ENCODE peak calls at places on chromosomes 16 and 17, in four cellular contexts. W is nephron progenitor cell, E is body of pancreas, C is cardiac fibroblast. S is an unnamed sample.

GRCh38 chr16:3068486-3068885 is 3.0 kb downstream of the IL32 start:
- DNase-seq in W (no peak), E (no peak), C (no peak), S (no peak)

GRCh38 chr17:68461122-68461539 is 3.8 kb upstream of the WIPI1 start:
- DNase-seq in W (no peak), E (no peak), C (no peak), S (no peak)

GRCh38 chr17:17819561-17819995 is 17.2 kb downstream of the SREBF1 start:
- DNase-seq in W (no peak), E (peak; percentile 70), C (peak; percentile 96), S (peak; percentile 89)

GRCh38 chr17:78600181-78600651 is 23.0 kb upstream of the DNAH17 start:
- DNase-seq in W (no peak), E (no peak), C (peak; percentile 61), S (no peak)

GRCh38 chr17:4941027-4941610 is 1.1 kb downstream of the RNF167 start:
- DNase-seq in W (no peak), E (no peak), C (no peak), S (no peak)

GRCh38 chr16:49884033-49884707 is 28.3 kb upstream of the ZNF423 start:
- DNase-seq in W (no peak), E (peak; percentile 43), C (no peak), S (no peak)

GRCh38 chr17:78873519-78874340 is 29.3 kb downstream of the CEP295NL start:
- DNase-seq in W (no peak), E (peak; percentile 94), C (peak; percentile 42), S (no peak)

GRCh38 chr16:50438041-50438437 is 69.3 kb upstream of the BRD7 start:
- DNase-seq in W (no peak), E (no peak), C (no peak), S (no peak)

GRCh38 chr17:14304222-14304844 is 3.5 kb downstream of the HS3ST3B1 start:
- DNase-seq in W (no peak), E (no peak), C (no peak), S (no peak)

GRCh38 chr16:55499951-55500350 is 8.9 kb upstream of the LPCAT2 start:
- DNase-seq in W (no peak), E (no peak), C (peak; percentile 98), S (peak; percentile 4)

GRCh38 chr17:54907385-54907784 is 6.7 kb downstream of the TOM1L1 start:
- DNase-seq in W (no peak), E (no peak), C (no peak), S (no peak)

GRCh38 chr16:593406-593805 is 3.5 kb downstream of the RAB40C start:
- DNase-seq in W (no peak), E (peak; percentile 93), C (no peak), S (no peak)

GRCh38 chr17:13721705-13722104 is 120.0 kb upstream of the HS3ST3A1 start:
- DNase-seq in W (no peak), E (no peak), C (no peak), S (no peak)

GRCh38 chr16:50538411-50539052 is 9.7 kb upstream of the NKD1 start:
- DNase-seq in W (no peak), E (no peak), C (no peak), S (no peak)

GRCh38 chr17:8120520-8121443 is 2.5 kb upstream of the ALOXE3 start:
- DNase-seq in W (peak; percentile 78), E (peak; percentile 75), C (peak; percentile 87), S (peak; percentile 62)

GRCh38 chr16:66918803-66919568 is at the start of gene CDH16:
- DNase-seq in W (no peak), E (no peak), C (no peak), S (no peak)

GRCh38 chr16:31404353-31405064 is 11.4 kb downstream of the ITGAD start:
- DNase-seq in W (no peak), E (no peak), C (peak; percentile 64), S (no peak)

GRCh38 chr17:3723556-3724372 is at the start of gene HASPIN:
- DNase-seq in W (peak; percentile 94), E (peak; percentile 91), C (peak; percentile 92), S (peak; percentile 99)

GRCh38 chr16:55294947-55295346 is 29.1 kb upstream of the IRX6 start:
- DNase-seq in W (no peak), E (no peak), C (no peak), S (no peak)

GRCh38 chr16:85773044-85773443 is 22.1 kb upstream of the C16orf74 start:
- DNase-seq in W (no peak), E (no peak), C (no peak), S (no peak)

GRCh38 chr17:73166731-73167581 is 2.1 kb downstream of the SSTR2 start:
- DNase-seq in W (no peak), E (no peak), C (no peak), S (peak; percentile 30)

GRCh38 chr17:44355642-44356099 is 8.0 kb downstream of the FAM171A2 start:
- DNase-seq in W (no peak), E (no peak), C (no peak), S (no peak)

GRCh38 chr17:44356241-44356640 is 7.4 kb downstream of the FAM171A2 start:
- DNase-seq in W (no peak), E (no peak), C (no peak), S (no peak)

GRCh38 chr17:44355310-44355640 is 8.4 kb downstream of the FAM171A2 start:
- DNase-seq in W (no peak), E (no peak), C (no peak), S (no peak)

GRCh38 chr17:44353656-44354331 is 8.7 kb downstream of the GRN start:
- DNase-seq in W (peak; percentile 64), E (peak; percentile 52), C (peak; percentile 11), S (peak; percentile 49)

DNA sequence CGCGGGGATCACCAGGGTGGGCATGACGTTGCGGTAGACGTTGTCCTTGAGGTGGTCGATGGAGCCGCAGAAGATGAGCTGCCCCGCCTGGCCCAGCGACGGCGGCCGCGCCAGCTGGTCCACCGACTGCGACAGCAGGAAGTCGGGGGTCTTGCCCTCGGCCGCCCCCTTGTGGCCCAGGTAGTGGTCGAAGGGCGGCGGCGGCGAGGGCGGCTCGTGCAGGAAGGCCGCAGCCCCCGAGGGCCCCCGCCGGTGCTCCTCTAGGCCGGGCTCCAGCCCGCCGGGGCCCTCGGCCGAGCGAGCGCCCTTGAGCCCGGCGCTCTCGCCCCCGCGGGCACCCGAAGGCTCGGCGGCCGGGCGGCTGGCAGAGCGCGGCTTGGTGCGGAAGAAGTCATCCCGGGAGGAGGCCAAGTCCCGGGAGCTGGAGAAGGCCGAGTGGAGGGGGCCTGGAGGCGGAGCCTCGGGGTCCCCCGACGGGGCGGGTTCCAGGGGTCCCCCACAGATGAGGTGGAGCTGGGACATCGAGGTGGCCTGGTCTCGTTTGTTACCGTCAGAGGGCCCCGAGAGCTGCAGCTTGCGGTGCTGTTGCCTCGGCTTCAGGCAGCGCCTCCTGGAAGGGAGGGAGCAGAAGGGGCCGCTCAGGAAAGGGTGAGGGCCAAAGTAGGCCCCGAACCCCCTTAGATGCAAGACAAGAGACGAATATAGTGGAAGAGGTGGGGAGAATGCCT is 8.9 kb downstream of the FAM171A2 start:
- DNase-seq in W (peak; percentile 93), E (peak; percentile 61), C (no peak), S (peak; percentile 82)
- TF ChIP-seq CTCF in W (peak; percentile 49), E (peak; percentile 14), C (peak; percentile 25), S (peak; percentile 73)

GRCh38 chr17:82215972-82216300 is 3.3 kb upstream of the CCDC57 start:
- DNase-seq in W (no peak), E (no peak), C (no peak), S (no peak)

GRCh38 chr17:82214012-82214628 is 1.5 kb upstream of the CCDC57 start:
- DNase-seq in W (no peak), E (no peak), C (no peak), S (no peak)

GRCh38 chr17:82215095-82215971 is 2.7 kb upstream of the CCDC57 start:
- DNase-seq in W (no peak), E (no peak), C (peak; percentile 5), S (peak; percentile 68)

GRCh38 chr17:82213251-82214011 is 789 bp upstream of the CCDC57 start:
- DNase-seq in W (peak; percentile 53), E (peak; percentile 40), C (peak; percentile 82), S (peak; percentile 65)

GRCh38 chr17:82212331-82213250 is at the start of gene CCDC57:
- DNase-seq in W (peak; percentile 91), E (peak; percentile 89), C (peak; percentile 79), S (peak; percentile 95)
- TF ChIP-seq CTCF in W (no peak), E (peak; percentile 5), C (no peak), S (no peak)

DNA sequence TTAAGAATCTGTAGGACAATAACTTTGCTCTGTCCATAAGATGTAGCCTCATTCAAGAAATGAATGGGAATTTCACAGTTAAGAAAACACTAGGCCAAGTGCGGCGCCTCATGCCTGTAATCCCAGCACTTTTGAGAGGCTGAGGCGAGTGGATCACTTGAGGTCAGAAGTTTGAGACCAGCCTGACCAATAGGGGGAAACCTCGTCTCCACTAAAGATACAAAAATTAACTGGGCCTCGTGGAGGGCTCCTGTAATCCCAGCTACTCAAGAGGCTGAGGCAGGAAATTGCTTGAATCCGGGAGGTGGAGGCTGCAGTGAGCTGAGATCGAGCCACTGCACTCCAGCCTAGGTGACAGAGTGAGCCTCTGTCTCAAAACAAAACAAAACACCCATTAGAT is 19.9 kb upstream of the RSL1D1 start:
- DNase-seq in W (peak; percentile 13), E (no peak), C (peak; percentile 56), S (no peak)
- TF ChIP-seq CTCF in W (no peak), E (no peak), C (peak; percentile 18), S (peak; percentile 4)

DNA sequence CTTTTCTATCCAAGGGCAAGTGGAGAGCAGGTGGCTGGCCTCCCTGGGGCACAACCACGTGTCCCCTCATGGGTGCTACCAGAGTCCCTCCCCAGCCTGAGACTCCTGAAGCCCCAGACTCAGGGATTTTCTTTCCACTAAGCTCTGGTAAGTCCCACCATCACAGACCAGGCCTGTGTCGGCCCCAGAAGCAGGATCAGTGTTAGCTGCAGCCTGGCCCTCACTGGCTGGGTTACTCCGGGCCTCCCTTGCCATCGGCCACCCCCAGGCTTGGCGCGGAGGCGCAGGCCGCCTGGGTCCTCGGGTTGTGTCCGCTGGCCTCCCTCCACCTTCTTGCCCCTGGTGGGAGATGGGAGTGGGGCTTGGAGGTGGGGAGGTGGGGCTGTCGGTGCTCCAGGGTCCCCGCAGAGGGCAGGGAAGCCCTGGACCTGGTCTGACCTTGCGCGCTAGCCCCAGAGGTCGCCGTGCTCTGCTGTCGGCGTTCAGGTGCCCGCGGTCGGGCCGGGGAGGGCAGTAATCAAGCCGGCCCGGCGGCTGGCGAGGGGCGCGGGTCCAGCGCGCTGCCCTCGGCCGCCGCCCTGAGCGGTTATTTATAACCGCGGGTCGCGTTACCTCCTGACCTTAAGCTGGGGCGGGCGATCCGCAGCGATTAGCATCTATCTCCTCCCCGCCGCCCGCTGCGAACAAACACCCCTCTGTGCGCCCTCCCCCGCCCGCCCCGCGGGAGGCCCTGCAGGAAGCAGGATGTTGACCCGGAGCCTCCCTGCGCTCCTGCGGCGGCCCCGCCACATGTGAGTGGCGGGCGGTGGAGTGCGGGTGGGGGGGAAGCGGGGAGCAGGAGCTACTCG is 78.1 kb upstream of the TOB1 start:
- DNase-seq in W (peak; percentile 93), E (peak; percentile 95), C (peak; percentile 32), S (peak; percentile 71)
- TF ChIP-seq CTCF in W (no peak), E (peak; percentile 12), C (no peak), S (no peak)

GRCh38 chr16:48035142-48035541 is 120.7 kb downstream of the ABCC12 start:
- DNase-seq in W (no peak), E (no peak), C (no peak), S (no peak)

GRCh38 chr16:48024042-48024441 is 131.8 kb downstream of the ABCC12 start:
- DNase-seq in W (no peak), E (no peak), C (no peak), S (no peak)

GRCh38 chr16:48025359-48025758 is 130.4 kb downstream of the ABCC12 start:
- DNase-seq in W (no peak), E (no peak), C (no peak), S (no peak)

GRCh38 chr16:48030926-48031325 is 124.9 kb downstream of the ABCC12 start:
- DNase-seq in W (no peak), E (no peak), C (no peak), S (no peak)

GRCh38 chr16:48029768-48030167 is 126.0 kb downstream of the ABCC12 start:
- DNase-seq in W (no peak), E (no peak), C (no peak), S (no peak)
- TF ChIP-seq CTCF in W (no peak), E (no peak), C (no peak), S (no peak)

S was measured in GM10248.